ENCODE peak calls at places on chromosomes 7 and 10, in seven cellular contexts. Q is GOT3; I is NCI-H460; C is sciatic nerve; Z is EL; U is fibroblast of the conjunctiva; M is activated CD8-positive, alpha-beta memory T cell treated with anti-CD3 and anti-CD28 coated beads for 1 hour. F is an unnamed sample.

GRCh38 chr7:77791956-77792355 is 6.3 kb downstream of the TMEM60 start:
- DNase-seq in C (no peak), M (no peak), Q (no peak), U (no peak), I (no peak), Z (no peak), F (no peak)

GRCh38 chr7:116692599-116693308 is 20.8 kb downstream of the MET start:
- DNase-seq in C (no peak), Q (no peak), I (no peak), U (no peak), Z (peak; percentile 44), M (no peak), F (peak; percentile 46)

GRCh38 chr10:94358480-94358879 is 4.3 kb downstream of the NOC3L start:
- DNase-seq in C (no peak), U (peak; percentile 68), Z (peak; percentile 95), Q (peak; percentile 5), M (no peak), I (no peak), F (no peak)

GRCh38 chr10:58393317-58393716 is 8.1 kb downstream of the TFAM start:
- DNase-seq in U (no peak), I (no peak), Z (no peak), C (no peak), Q (no peak), M (no peak), F (peak; percentile 13)

GRCh38 chr10:92690211-92691041 is 671 bp downstream of the HHEX start:
- DNase-seq in C (peak; percentile 65), U (no peak), Q (peak; percentile 17), Z (peak; percentile 77), M (peak; percentile 45), I (peak; percentile 57), F (peak; percentile 99)

GRCh38 chr7:50229964-50230363 is 74.6 kb upstream of the IKZF1 start:
- DNase-seq in C (no peak), M (no peak), U (no peak), I (no peak), Q (no peak), Z (no peak), F (peak; percentile 4)

GRCh38 chr7:128383781-128384180 is 22.3 kb upstream of the PRRT4 start:
- DNase-seq in M (no peak), I (no peak), C (no peak), U (no peak), Z (no peak), Q (no peak), F (no peak)

GRCh38 chr7:51139796-51140195 is 176.8 kb downstream of the COBL start:
- DNase-seq in M (no peak), U (no peak), I (no peak), Q (no peak), C (no peak), Z (peak; percentile 5), F (peak; percentile 83)

GRCh38 chr7:2474813-2475677 is 1.2 kb downstream of the GRIFIN start:
- DNase-seq in Z (no peak), Q (no peak), C (peak; percentile 55), U (no peak), M (no peak), I (no peak), F (no peak)

GRCh38 chr10:101616415-101617101 is 28.4 kb downstream of the DPCD start:
- DNase-seq in Q (no peak), Z (no peak), U (no peak), C (no peak), I (no peak), M (no peak), F (no peak)

GRCh38 chr7:105502173-105502572 is 19.9 kb downstream of the PUS7 start:
- DNase-seq in I (no peak), C (no peak), Q (no peak), M (no peak), U (no peak), Z (no peak), F (no peak)

GRCh38 chr10:94217431-94217830 is 145.3 kb downstream of the NOC3L start:
- DNase-seq in U (no peak), Q (no peak), M (no peak), C (no peak), Z (no peak), I (no peak), F (no peak)

GRCh38 chr7:156673454-156673853 is 32.9 kb downstream of the RNF32 start:
- DNase-seq in Z (no peak), U (no peak), Q (no peak), C (no peak), I (no peak), M (no peak), F (no peak)

GRCh38 chr7:139023076-139023475 is 12.8 kb downstream of the ZC3HAV1L start:
- DNase-seq in Q (no peak), U (no peak), M (no peak), I (no peak), Z (peak; percentile 29), C (no peak), F (no peak)

GRCh38 chr7:72183835-72184234 is 228.3 kb downstream of the CALN1 start:
- DNase-seq in Z (no peak), C (no peak), U (no peak), I (peak; percentile 5), M (no peak), Q (no peak), F (peak; percentile 1)

GRCh38 chr10:48760983-48761382 is 76.3 kb downstream of the WDFY4 start:
- DNase-seq in U (no peak), C (no peak), I (no peak), Z (no peak), Q (no peak), M (no peak), F (no peak)

GRCh38 chr7:26376208-26376917 is 84.7 kb downstream of the SNX10 start:
- DNase-seq in Z (no peak), U (no peak), C (no peak), I (no peak), Q (no peak), M (peak; percentile 20), F (peak; percentile 29)

GRCh38 chr10:77410523-77410922 is 227.1 kb downstream of the KCNMA1 start:
- DNase-seq in Z (no peak), Q (no peak), M (no peak), I (no peak), C (no peak), U (no peak), F (no peak)

GRCh38 chr7:7696458-7697119 is 21.8 kb downstream of the RPA3 start:
- DNase-seq in M (no peak), U (peak; percentile 17), Z (peak; percentile 56), Q (no peak), C (no peak), I (no peak), F (no peak)

GRCh38 chr10:126736737-126737136 is 66.2 kb upstream of the C10orf90 start:
- DNase-seq in M (no peak), I (no peak), U (no peak), Z (no peak), C (no peak), Q (no peak), F (no peak)

GRCh38 chr7:2521952-2522591 is 2.5 kb downstream of the LFNG start:
- DNase-seq in C (no peak), Q (no peak), Z (peak; percentile 68), M (peak; percentile 56), I (no peak), U (no peak), F (peak; percentile 75)

GRCh38 chr7:130147710-130148325 is 57.4 kb downstream of the TMEM209 start:
- DNase-seq in C (no peak), Z (no peak), I (no peak), U (no peak), M (no peak), Q (no peak), F (no peak)

GRCh38 chr7:158258411-158259130 is 329.1 kb downstream of the PTPRN2 start:
- DNase-seq in Z (no peak), Q (no peak), M (no peak), C (peak; percentile 25), I (no peak), U (no peak), F (no peak)

GRCh38 chr7:151109094-151110048 is 23.1 kb downstream of the AGAP3 start:
- DNase-seq in M (no peak), U (no peak), C (no peak), Q (no peak), Z (peak; percentile 62), I (no peak), F (no peak)

GRCh38 chr7:27107391-27107900 is 5.0 kb upstream of the HOXA2 start:
- DNase-seq in Q (no peak), I (no peak), Z (no peak), M (no peak), U (no peak), C (peak; percentile 57), F (peak; percentile 43)

GRCh38 chr7:95874541-95875265 is 102.3 kb downstream of the DYNC1I1 start:
- DNase-seq in M (no peak), Z (no peak), C (no peak), U (no peak), Q (no peak), I (no peak), F (peak; percentile 67)

GRCh38 chr7:85828654-85829053 is 641.8 kb upstream of the SEMA3D start:
- DNase-seq in I (no peak), M (no peak), Z (peak; percentile 8), U (no peak), C (no peak), Q (no peak), F (no peak)

GRCh38 chr7:97731736-97732370 is at the start of gene TAC1:
- DNase-seq in U (peak; percentile 39), M (no peak), Q (no peak), I (no peak), C (no peak), Z (no peak), F (no peak)

GRCh38 chr7:30080818-30081217 is 52.6 kb downstream of the PLEKHA8 start:
- DNase-seq in C (no peak), Z (no peak), Q (no peak), I (no peak), M (no peak), U (no peak), F (no peak)

GRCh38 chr10:132499367-132499685 is 38.3 kb upstream of the INPP5A start:
- DNase-seq in Z (no peak), M (no peak), Q (no peak), C (no peak), I (no peak), U (no peak), F (no peak)

GRCh38 chr7:98210513-98211220 is 572 bp upstream of the BHLHA15 start:
- DNase-seq in Q (no peak), Z (peak; percentile 36), I (no peak), M (no peak), U (no peak), C (peak; percentile 59), F (no peak)

GRCh38 chr7:26356929-26357792 is 65.5 kb downstream of the SNX10 start:
- DNase-seq in C (no peak), I (no peak), U (no peak), Q (no peak), M (no peak), Z (no peak), F (no peak)

GRCh38 chr7:5001911-5002310 is 42.9 kb upstream of the MMD2 start:
- DNase-seq in Q (no peak), U (no peak), Z (no peak), M (no peak), I (no peak), C (no peak), F (no peak)

GRCh38 chr10:5628366-5628765 is 38.0 kb downstream of the ASB13 start:
- DNase-seq in Z (peak; percentile 26), Q (no peak), M (no peak), I (no peak), U (no peak), C (no peak), F (no peak)

GRCh38 chr10:46317889-46318288 is 31.1 kb downstream of the ANTXRL start:
- DNase-seq in Q (no peak), I (no peak), Z (no peak), C (no peak), M (no peak), U (no peak), F (no peak)

GRCh38 chr7:38796636-38797501 is 112.1 kb downstream of the VPS41 start:
- DNase-seq in I (peak; percentile 62), M (peak; percentile 22), Z (peak; percentile 64), U (peak; percentile 43), C (peak; percentile 73), Q (no peak), F (peak; percentile 83)

GRCh38 chr10:105763611-105764010 is 1122.5 kb downstream of the SORCS3 start:
- DNase-seq in Q (no peak), U (no peak), I (no peak), Z (no peak), M (no peak), C (no peak), F (no peak)

GRCh38 chr7:117269895-117270294 is 53.0 kb downstream of the WNT2 start:
- DNase-seq in C (no peak), U (peak; percentile 62), Z (peak; percentile 79), I (no peak), M (no peak), Q (no peak), F (peak; percentile 12)